ENCODE peak calls at places on chromosomes 12 and 14, in five cellular contexts. N is HCT116, Z is MM.1S, A is fibroblast of mammary gland, Y is heart left ventricle. B is an unnamed sample.

GRCh38 chr12:113591480-113591971 is 119.9 kb upstream of the LHX5 start:
- DNase-seq in Y (no peak), Z (no peak), N (no peak), A (no peak), B (no peak)

GRCh38 chr12:108973753-108974152 is 47.1 kb downstream of the SVOP start:
- DNase-seq in A (no peak), N (no peak), Z (no peak), Y (no peak), B (no peak)

GRCh38 chr12:91316825-91317224 is 134.2 kb upstream of the DCN start:
- DNase-seq in N (no peak), A (peak), Y (no peak), Z (no peak), B (peak)

GRCh38 chr12:125245601-125246345 is 180.5 kb downstream of the AACS start:
- DNase-seq in Z (no peak), A (no peak), Y (no peak), N (no peak), B (no peak)

GRCh38 chr12:6827437-6827894 is 741 bp upstream of the P3H3 start:
- DNase-seq in A (peak), N (peak), Z (no peak), Y (peak), B (peak)

GRCh38 chr12:131773582-131774221 is 54.5 kb upstream of the MMP17 start:
- DNase-seq in N (no peak), A (no peak), Z (peak), Y (no peak), B (no peak)

GRCh38 chr12:113040722-113041168 is 15.8 kb upstream of the DTX1 start:
- DNase-seq in N (peak), Z (no peak), Y (no peak), A (peak), B (peak)

GRCh38 chr14:24054324-24054641 is 2.5 kb downstream of the CARMIL3 start:
- DNase-seq in A (no peak), N (no peak), Z (no peak), Y (no peak), B (no peak)

GRCh38 chr14:33674716-33675115 is 276.2 kb downstream of the EGLN3 start:
- DNase-seq in Y (no peak), Z (no peak), A (no peak), N (no peak), B (no peak)

GRCh38 chr12:55933799-55934174 is 2.8 kb downstream of the DGKA start:
- DNase-seq in A (no peak), Y (no peak), Z (no peak), N (no peak), B (no peak)

GRCh38 chr14:92586001-92586947 is 72.7 kb downstream of the RIN3 start:
- DNase-seq in N (no peak), A (peak), Z (peak), Y (peak), B (peak)

GRCh38 chr14:50875359-50876090 is 3.7 kb downstream of the ABHD12B start:
- DNase-seq in Z (peak), N (no peak), Y (no peak), A (peak), B (no peak)

DNA sequence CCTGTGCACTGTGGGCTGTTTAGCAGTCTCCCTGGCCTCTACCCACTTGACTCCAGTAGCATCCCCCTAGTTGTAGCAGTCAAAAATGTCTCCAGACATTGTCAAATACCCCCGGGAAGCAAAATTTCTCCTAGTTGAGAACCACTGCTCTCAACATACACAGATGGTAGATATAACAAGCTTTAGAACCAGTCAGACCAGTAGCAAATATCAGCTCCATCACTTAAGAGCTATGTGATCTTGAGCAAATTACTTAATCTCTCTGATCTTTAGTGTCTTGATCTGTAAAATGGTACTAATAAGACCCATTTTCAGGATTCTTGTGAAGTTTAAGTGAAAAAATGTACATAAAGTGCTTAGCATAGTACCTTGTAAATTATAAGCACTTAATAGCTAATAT is 96.2 kb downstream of the DUSP6 start:
- DNase-seq in Y (no peak), N (no peak), Z (no peak), A (no peak), B (no peak)
- H3K4me3 ChIP-seq in Y (no peak), N (no peak), Z (no peak), A (no peak), B (no peak)

DNA sequence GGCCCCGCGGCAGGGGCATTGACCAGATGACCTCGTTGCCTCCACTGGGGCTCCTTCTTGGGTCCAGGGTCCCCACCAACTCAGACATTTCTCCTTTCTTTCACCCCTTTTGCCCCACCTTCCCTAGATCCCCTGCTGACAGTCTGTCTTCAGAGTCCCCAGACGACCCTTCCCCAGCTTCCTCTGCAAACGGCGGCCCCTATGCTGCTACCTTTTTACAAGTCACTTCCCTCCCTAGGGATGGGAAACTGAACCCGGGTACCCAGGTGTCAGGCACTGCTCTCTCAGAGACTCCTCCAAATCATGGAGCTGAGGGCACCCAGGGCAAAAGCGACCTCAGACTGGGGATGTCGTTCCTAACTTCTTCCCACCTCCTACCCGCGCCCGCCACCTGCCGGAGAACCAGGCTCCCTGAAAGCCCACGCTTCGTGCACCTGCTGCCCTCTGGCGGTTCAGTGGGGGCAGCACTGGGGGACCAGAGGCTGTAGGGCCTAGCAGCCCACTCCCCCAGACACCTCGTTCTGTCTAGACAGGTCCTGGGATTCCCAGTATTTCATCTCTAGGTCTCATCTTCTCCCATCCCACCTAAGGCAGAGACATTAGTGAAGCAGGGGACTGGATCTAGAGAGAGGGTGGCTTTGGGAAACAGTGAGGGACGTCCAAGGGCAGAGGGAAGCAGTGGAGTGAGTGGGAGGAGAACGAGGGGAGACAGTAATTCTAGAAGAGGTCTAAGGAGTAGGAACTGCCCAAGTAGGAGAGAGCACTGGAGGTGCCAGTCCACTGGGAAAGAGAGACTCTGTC is 4.9 kb downstream of the ZNF385A start:
- DNase-seq in A (peak), Z (peak), Y (peak), N (peak), B (peak)
- TF ChIP-seq CTCF in A (peak), Z (peak), Y (peak), N (peak), B (peak)

GRCh38 chr14:20787025-20787424 is 6.0 kb downstream of the RNASE6 start:
- DNase-seq in A (no peak), Z (no peak), Y (no peak), N (no peak), B (no peak)

GRCh38 chr14:20782280-20782890 is 1.3 kb downstream of the RNASE6 start:
- DNase-seq in N (no peak), Z (no peak), Y (no peak), A (no peak), B (no peak)

GRCh38 chr14:20781805-20782204 is 737 bp downstream of the RNASE6 start:
- DNase-seq in Z (no peak), Y (no peak), N (no peak), A (no peak), B (no peak)
- H3K4me3 ChIP-seq in Z (peak), Y (peak), N (no peak), A (no peak), B (no peak)

GRCh38 chr12:20044304-20044703 is 324.0 kb upstream of the PDE3A start:
- DNase-seq in Z (no peak), A (no peak), N (no peak), Y (no peak), B (no peak)
- TF ChIP-seq CTCF in Z (no peak), A (no peak), N (no peak), Y (no peak), B (no peak)

GRCh38 chr14:67532606-67532997 is 488 bp upstream of the PLEKHH1 start:
- DNase-seq in A (no peak), Z (no peak), N (no peak), Y (no peak), B (no peak)
- H3K4me3 ChIP-seq in A (peak), Z (peak), N (peak), Y (peak), B (peak)

DNA sequence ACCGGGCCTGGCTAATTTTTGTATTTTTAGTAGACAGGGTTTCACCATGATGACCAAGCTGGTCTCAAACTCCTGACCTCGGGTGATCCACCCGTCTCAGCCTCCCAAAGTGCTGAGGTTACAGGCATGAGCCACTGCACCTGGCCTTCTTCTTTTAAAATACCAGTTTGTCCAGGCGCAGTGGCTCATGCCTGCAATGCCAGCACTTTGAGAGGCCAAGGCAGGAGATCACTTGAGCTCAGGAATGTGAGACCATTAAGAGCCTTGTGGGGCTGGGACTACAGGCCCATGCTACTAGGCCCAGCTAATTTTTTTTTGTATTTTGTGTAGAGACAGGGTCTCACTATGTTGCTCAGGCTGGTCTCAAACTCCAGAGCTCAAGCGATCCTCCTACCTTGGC is 8.1 kb upstream of the PEBP1 start:
- DNase-seq in Y (no peak), N (no peak), A (no peak), Z (no peak), B (no peak)
- TF ChIP-seq CTCF in Y (no peak), N (no peak), A (no peak), Z (no peak), B (no peak)

GRCh38 chr12:76915381-76916169 is 36.8 kb upstream of the CSRP2 start:
- DNase-seq in N (no peak), Z (no peak), Y (no peak), A (peak), B (peak)
- H3K4me3 ChIP-seq in N (no peak), Z (no peak), Y (no peak), A (no peak), B (no peak)